ENCODE peak calls at places on chromosome 6, in eight cellular contexts. W is HCT116, M is A549, U is tibial nerve, C is ovary, Z is heart left ventricle, G is K562, K is body of pancreas. O is an unnamed sample.

GRCh38 chr6:140897804-140898573 is 1234.7 kb upstream of the GJE1 start:
- DNase-seq in Z (no peak), M (no peak), K (peak), U (no peak), W (peak), G (peak), C (no peak), O (no peak)

GRCh38 chr6:2061880-2062279 is 183.5 kb downstream of the GMDS start:
- DNase-seq in W (no peak), Z (no peak), C (no peak), G (no peak), M (no peak), K (peak), U (no peak), O (no peak)

GRCh38 chr6:149289966-149290365 is 27.5 kb upstream of the TAB2 start:
- DNase-seq in C (no peak), G (no peak), U (no peak), M (no peak), K (no peak), Z (no peak), W (no peak), O (no peak)

GRCh38 chr6:155014715-155015300 is 19.7 kb downstream of the TIAM2 start:
- DNase-seq in Z (no peak), U (no peak), M (no peak), W (no peak), K (no peak), C (no peak), G (no peak), O (peak)

GRCh38 chr6:82766476-82766875 is 299.2 kb downstream of the UBE3D start:
- DNase-seq in K (no peak), G (no peak), W (no peak), U (no peak), M (no peak), C (no peak), Z (no peak), O (no peak)

GRCh38 chr6:126682440-126682839 is 342.5 kb downstream of the CENPW start:
- DNase-seq in K (no peak), Z (no peak), G (no peak), W (no peak), M (no peak), C (no peak), U (no peak), O (no peak)

GRCh38 chr6:125888989-125889656 is 67.4 kb upstream of the HINT3 start:
- DNase-seq in M (no peak), C (no peak), G (peak), U (no peak), W (peak), Z (no peak), K (peak), O (no peak)

GRCh38 chr6:20235041-20235440 is 22.8 kb upstream of the MBOAT1 start:
- DNase-seq in C (no peak), G (no peak), Z (no peak), U (no peak), K (no peak), M (no peak), W (no peak), O (no peak)

GRCh38 chr6:16576391-16577368 is 184.6 kb downstream of the ATXN1 start:
- DNase-seq in M (no peak), G (no peak), K (no peak), Z (no peak), U (no peak), W (no peak), C (no peak), O (no peak)

GRCh38 chr6:107337342-107337741 is 122.0 kb downstream of the PDSS2 start:
- DNase-seq in U (no peak), Z (no peak), M (no peak), W (no peak), K (no peak), C (no peak), G (no peak), O (no peak)

GRCh38 chr6:7045331-7045730 is 62.4 kb upstream of the RREB1 start:
- DNase-seq in M (no peak), U (no peak), K (no peak), C (no peak), G (no peak), Z (no peak), W (no peak), O (no peak)

GRCh38 chr6:33702345-33702977 is 9.0 kb downstream of the UQCC2 start:
- DNase-seq in W (peak), K (peak), C (no peak), Z (peak), U (no peak), G (peak), M (peak), O (no peak)

GRCh38 chr6:119844385-119844784 is 494.8 kb upstream of the MAN1A1 start:
- DNase-seq in K (no peak), G (no peak), Z (no peak), M (no peak), C (no peak), W (no peak), U (no peak), O (no peak)

GRCh38 chr6:134211297-134211696 is 106.6 kb downstream of the SGK1 start:
- DNase-seq in Z (no peak), U (no peak), C (no peak), G (no peak), K (no peak), M (no peak), W (no peak), O (no peak)

GRCh38 chr6:110271732-110272022 is 86.5 kb downstream of the METTL24 start:
- DNase-seq in K (no peak), G (no peak), W (no peak), Z (no peak), C (no peak), U (no peak), M (no peak), O (no peak)

GRCh38 chr6:132218063-132218696 is 183.1 kb downstream of the MOXD1 start:
- DNase-seq in K (no peak), W (peak), M (no peak), G (no peak), U (no peak), Z (no peak), C (no peak), O (no peak)

GRCh38 chr6:151078655-151079054 is 161.1 kb upstream of the AKAP12 start:
- DNase-seq in M (no peak), C (no peak), Z (no peak), G (no peak), K (no peak), W (no peak), U (no peak), O (no peak)

GRCh38 chr6:28597924-28598323 is 72.2 kb downstream of the GPX5 start:
- DNase-seq in M (peak), G (no peak), Z (no peak), U (no peak), C (no peak), W (peak), K (no peak), O (no peak)

GRCh38 chr6:13807691-13808090 is 6.7 kb downstream of the MCUR1 start:
- DNase-seq in K (no peak), C (no peak), W (no peak), U (no peak), G (no peak), Z (no peak), M (no peak), O (no peak)

GRCh38 chr6:18155864-18156396 is 708 bp downstream of the KDM1B start:
- DNase-seq in W (peak), K (peak), Z (peak), M (peak), U (no peak), G (peak), C (peak), O (peak)

GRCh38 chr6:96499781-96500180 is 21.8 kb upstream of the UFL1 start:
- DNase-seq in G (no peak), U (no peak), M (no peak), C (no peak), W (no peak), Z (no peak), K (peak), O (no peak)

GRCh38 chr6:168308390-168309144 is 11.0 kb downstream of the DACT2 start:
- DNase-seq in C (no peak), Z (no peak), G (no peak), M (no peak), U (no peak), K (no peak), W (no peak), O (no peak)

GRCh38 chr6:16222826-16223225 is 15.6 kb upstream of the GMPR start:
- DNase-seq in K (no peak), G (no peak), W (no peak), C (no peak), U (no peak), Z (no peak), M (no peak), O (no peak)

GRCh38 chr6:2134559-2134958 is 110.8 kb downstream of the GMDS start:
- DNase-seq in U (no peak), M (no peak), G (no peak), W (no peak), K (no peak), Z (no peak), C (no peak), O (no peak)

GRCh38 chr6:89324304-89324703 is 9.2 kb upstream of the GABRR2 start:
- DNase-seq in C (no peak), K (no peak), U (no peak), W (no peak), Z (no peak), M (no peak), G (no peak), O (no peak)

DNA sequence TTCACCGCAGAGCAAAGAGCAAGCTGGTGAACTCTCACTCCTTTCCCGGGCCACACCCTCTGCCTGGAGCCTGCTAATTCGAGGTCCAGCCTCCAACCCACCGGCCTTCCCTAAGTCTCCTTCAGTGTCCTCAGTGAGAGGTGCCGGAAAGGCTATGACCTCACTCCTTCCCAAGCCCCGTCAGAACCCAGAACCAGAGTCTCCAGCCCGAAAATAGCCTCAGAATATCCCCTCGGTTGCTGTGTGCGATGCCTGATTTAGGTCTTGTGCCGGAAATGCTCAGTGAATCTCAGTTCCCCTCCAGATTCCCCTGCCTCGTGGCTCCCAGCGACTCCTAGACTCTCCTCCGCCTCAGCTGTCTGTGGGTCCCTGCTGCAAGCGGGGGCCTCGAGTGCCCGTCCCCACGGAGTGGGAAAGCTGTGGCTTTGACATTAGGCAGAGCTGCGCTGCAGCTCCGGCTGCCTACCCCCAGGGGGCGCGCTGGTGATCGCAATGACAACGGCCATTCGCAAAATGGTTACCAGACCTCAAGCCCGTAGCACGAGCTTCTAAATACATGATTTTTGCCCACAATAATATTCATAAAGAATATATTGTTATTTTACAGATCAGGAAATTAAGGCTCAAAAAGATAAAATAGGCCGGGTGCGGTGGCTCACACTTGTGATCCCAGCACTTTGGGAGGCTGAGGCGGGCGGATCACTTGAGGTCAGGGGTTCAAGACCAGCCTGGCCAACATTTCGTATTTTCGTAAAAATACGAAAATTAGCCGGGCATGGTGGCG is 4.2 kb upstream of the BNIP5 start:
- DNase-seq in W (peak), M (peak), U (peak), K (peak), G (peak), Z (peak), C (peak), O (peak)
- H3K4me3 ChIP-seq in W (peak), M (peak), U (peak), K (no peak), G (peak), Z (no peak), C (no peak), O (no peak)

DNA sequence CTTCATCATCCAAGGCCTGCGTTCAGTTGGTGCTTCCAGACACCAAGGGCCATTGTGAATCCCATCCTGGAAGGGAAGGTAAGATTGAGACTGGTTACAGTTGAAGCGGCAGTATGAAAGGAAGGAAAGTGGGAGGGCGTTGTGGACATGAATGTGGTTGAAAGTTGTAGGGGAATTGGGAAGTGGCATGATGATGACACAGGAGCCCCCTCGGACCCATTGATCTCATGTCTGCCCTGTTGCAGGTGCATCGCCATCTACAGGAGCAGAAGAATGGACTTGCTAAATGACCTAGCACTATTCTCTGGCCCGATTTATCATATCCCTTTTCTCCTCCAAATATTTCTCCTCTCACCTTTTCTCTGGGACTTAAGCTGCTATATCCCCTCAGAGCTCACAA is 5.5 kb downstream of the HLA-DQA1 start:
- DNase-seq in K (no peak), M (no peak), U (no peak), Z (no peak), G (no peak), C (no peak), W (no peak), O (no peak)
- TF ChIP-seq POLR2A in K (no peak), M (no peak), U (no peak), Z (no peak), G (no peak), C (no peak), W (no peak), O (no peak)

DNA sequence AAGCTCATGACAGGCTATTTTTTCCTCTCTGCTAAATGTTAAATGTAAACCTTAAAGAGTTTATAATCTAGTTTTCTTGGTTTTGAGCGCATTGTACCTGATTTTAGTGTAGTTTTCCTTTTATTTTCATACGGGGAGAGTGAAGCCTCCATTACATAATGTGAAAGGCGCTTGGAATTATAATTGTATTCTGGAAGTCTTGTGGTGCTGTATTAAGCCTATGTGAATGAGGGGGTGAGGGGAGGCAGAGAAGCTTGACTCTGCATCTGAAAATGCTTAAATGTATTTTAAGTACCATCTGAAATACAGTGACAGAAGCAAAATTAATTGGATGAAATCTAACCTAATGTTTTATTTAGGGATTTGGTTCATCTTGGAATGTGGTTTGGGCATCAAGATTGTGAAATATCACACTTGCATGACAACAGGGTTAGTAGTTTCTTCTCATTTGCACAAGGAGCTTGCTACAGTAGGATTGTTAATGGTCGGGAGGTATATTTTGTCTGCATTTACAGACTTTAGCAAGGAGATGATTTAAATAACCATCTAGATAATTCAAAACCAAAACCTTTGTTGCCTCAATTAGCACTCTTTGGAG is 41.2 kb downstream of the TMEM200A start:
- DNase-seq in U (no peak), G (no peak), W (no peak), M (no peak), Z (no peak), C (no peak), K (no peak), O (no peak)
- H3K4me3 ChIP-seq in U (no peak), G (no peak), W (no peak), M (no peak), Z (no peak), C (no peak), K (no peak), O (no peak)

GRCh38 chr6:42890311-42891198 is 11.1 kb downstream of the RPL7L1 start:
- DNase-seq in M (peak), K (peak), W (peak), G (no peak), C (peak), U (peak), Z (peak), O (peak)
- TF ChIP-seq POLR2A in M (peak), K (peak), W (peak), G (peak), C (no peak), U (peak), Z (no peak), O (no peak)

DNA sequence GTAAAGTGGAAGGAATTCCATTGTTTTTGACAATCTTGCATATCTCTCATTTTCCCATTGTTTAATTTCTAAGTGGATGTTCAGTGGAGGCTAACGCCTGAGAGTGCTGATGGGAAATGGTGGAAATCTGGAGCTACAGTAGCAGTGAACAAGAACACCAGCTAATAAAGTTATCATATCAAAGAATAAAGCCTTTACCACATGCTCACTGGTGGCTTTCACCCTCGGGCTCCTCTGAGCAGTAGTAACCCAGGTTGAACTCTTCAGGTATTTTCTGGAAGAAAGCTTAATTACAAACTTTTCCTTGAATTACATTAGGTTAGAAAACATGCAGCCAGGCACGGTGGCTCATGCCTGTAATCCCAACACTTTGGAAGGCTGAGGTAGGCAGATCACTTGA is 10.4 kb upstream of the ACAT2 start:
- DNase-seq in Z (no peak), C (no peak), K (no peak), G (no peak), W (no peak), U (no peak), M (no peak), O (no peak)
- H3K4me3 ChIP-seq in Z (no peak), C (no peak), K (no peak), G (no peak), W (no peak), U (no peak), M (no peak), O (no peak)

GRCh38 chr6:35166160-35166919 is 25.2 kb upstream of the TCP11 start:
- DNase-seq in M (no peak), Z (no peak), U (no peak), C (no peak), W (no peak), G (no peak), K (no peak), O (no peak)

GRCh38 chr6:35167505-35167904 is 26.4 kb upstream of the TCP11 start:
- DNase-seq in Z (no peak), K (no peak), C (no peak), W (no peak), M (no peak), G (no peak), U (no peak), O (no peak)

GRCh38 chr6:35164868-35165267 is 23.7 kb upstream of the TCP11 start:
- DNase-seq in G (no peak), M (no peak), K (no peak), Z (no peak), C (no peak), U (no peak), W (no peak), O (no peak)

GRCh38 chr6:35164277-35164676 is 23.1 kb upstream of the TCP11 start:
- DNase-seq in C (no peak), U (no peak), M (no peak), W (no peak), G (no peak), Z (no peak), K (no peak), O (no peak)

GRCh38 chr6:35165630-35166071 is 24.5 kb upstream of the TCP11 start:
- DNase-seq in Z (no peak), U (no peak), K (peak), W (no peak), G (no peak), C (no peak), M (no peak), O (no peak)
- TF ChIP-seq POLR2A in Z (no peak), U (no peak), K (no peak), W (no peak), G (no peak), C (no peak), M (no peak), O (no peak)

O was measured in lower leg skin.